ENCODE peak calls at places on chromosomes 11 and 22, in eight cellular contexts. J, H, Z, C, E, R, M and W are unnamed samples.

GRCh38 chr11:102451693-102452460 is 688 bp downstream of the TMEM123 start:
- DNase-seq in Z (peak; percentile 51), E (peak; percentile 78), R (peak; percentile 44), C (peak; percentile 30), J (peak; percentile 74), M (peak; percentile 27), H (peak; percentile 71), W (peak; percentile 43)

GRCh38 chr11:26247340-26247739 is 84.6 kb upstream of the ANO3 start:
- DNase-seq in M (no peak), C (no peak), J (no peak), E (no peak), Z (peak; percentile 39), R (no peak), H (no peak), W (peak; percentile 31)

GRCh38 chr22:32322986-32323385 is 34.7 kb upstream of the RFPL3 start:
- DNase-seq in C (no peak), E (no peak), Z (no peak), R (no peak), M (no peak), H (no peak), J (peak; percentile 35), W (no peak)

GRCh38 chr22:50599816-50600454 is 658 bp upstream of the MAPK8IP2 start:
- DNase-seq in C (peak; percentile 80), H (peak; percentile 31), Z (no peak), R (peak; percentile 90), M (peak; percentile 28), E (no peak), J (peak; percentile 91), W (peak; percentile 79)

GRCh38 chr11:16778876-16779275 is 40.4 kb downstream of the C11orf58 start:
- DNase-seq in R (no peak), C (no peak), E (no peak), J (peak; percentile 35), Z (no peak), M (no peak), H (no peak), W (no peak)

GRCh38 chr22:28997342-28997741 is 64.3 kb downstream of the C22orf31 start:
- DNase-seq in J (no peak), C (no peak), E (no peak), M (no peak), Z (no peak), R (no peak), H (no peak), W (no peak)

GRCh38 chr11:83502041-83502440 is 215.9 kb upstream of the CCDC90B start:
- DNase-seq in E (no peak), R (no peak), M (no peak), J (no peak), C (no peak), Z (no peak), H (no peak), W (no peak)

GRCh38 chr22:24954114-24954463 is 1.6 kb downstream of the KIAA1671 start:
- DNase-seq in C (no peak), Z (no peak), J (peak; percentile 55), H (no peak), R (no peak), M (no peak), E (no peak), W (no peak)

GRCh38 chr22:40922484-40923303 is 28.5 kb upstream of the RBX1 start:
- DNase-seq in C (no peak), H (no peak), J (no peak), Z (peak; percentile 78), R (peak; percentile 27), M (no peak), E (peak; percentile 55), W (peak; percentile 44)

GRCh38 chr11:12060385-12060980 is 49.9 kb upstream of the MICAL2 start:
- DNase-seq in R (no peak), E (no peak), J (no peak), H (no peak), M (no peak), C (no peak), Z (no peak), W (no peak)

GRCh38 chr11:128291835-128292234 is 295.5 kb downstream of the ETS1 start:
- DNase-seq in C (no peak), H (peak; percentile 71), R (no peak), M (no peak), E (no peak), Z (no peak), J (no peak), W (no peak)

GRCh38 chr22:33919591-33920501 is at the start of gene LARGE1:
- DNase-seq in Z (no peak), C (peak; percentile 41), J (peak; percentile 83), R (no peak), H (peak; percentile 55), E (peak; percentile 18), M (no peak), W (peak; percentile 50)

GRCh38 chr11:104784684-104785460 is 113.4 kb downstream of the CASP12 start:
- DNase-seq in R (no peak), C (no peak), M (no peak), H (no peak), J (no peak), E (no peak), Z (no peak), W (no peak)

GRCh38 chr11:123718075-123718868 is 23.2 kb downstream of the ZNF202 start:
- DNase-seq in Z (no peak), C (no peak), M (no peak), H (no peak), R (no peak), E (no peak), J (no peak), W (no peak)

GRCh38 chr11:1536065-1536843 is 35.8 kb downstream of the DUSP8 start:
- DNase-seq in Z (no peak), M (no peak), C (no peak), J (no peak), R (no peak), E (no peak), H (no peak), W (no peak)

GRCh38 chr11:24880962-24881361 is 384.1 kb downstream of the LUZP2 start:
- DNase-seq in R (no peak), M (no peak), C (no peak), H (no peak), J (no peak), Z (no peak), E (no peak), W (no peak)

GRCh38 chr11:63840356-63841060 is 1.6 kb downstream of the MARK2 start:
- DNase-seq in M (no peak), E (no peak), C (no peak), J (no peak), H (no peak), R (no peak), Z (peak; percentile 3), W (no peak)

GRCh38 chr11:44774131-44774530 is 47.4 kb downstream of the TSPAN18 start:
- DNase-seq in E (no peak), R (no peak), C (no peak), M (no peak), J (peak; percentile 82), H (no peak), Z (no peak), W (no peak)